ENCODE peak calls at places on chromosomes 13 and 19, in seven cellular contexts. U, Q, M, X, Z, K and P are unnamed samples.

GRCh38 chr13:106513025-106513424 is 22.4 kb downstream of the EFNB2 start:
- DNase-seq in Q (no peak), K (no peak), X (peak; percentile 62), Z (no peak), U (no peak), M (peak; percentile 45), P (no peak)

GRCh38 chr19:7397687-7398086 is 49.0 kb downstream of the ARHGEF18 start:
- DNase-seq in U (no peak), Z (no peak), M (peak; percentile 90), K (no peak), X (peak; percentile 95), Q (no peak), P (no peak)

GRCh38 chr19:56670401-56670960 is 1.1 kb downstream of the ZNF835 start:
- DNase-seq in Q (no peak), M (no peak), K (no peak), Z (no peak), U (no peak), X (no peak), P (no peak)

GRCh38 chr19:5648464-5648863 is 25.6 kb downstream of the SAFB start:
- DNase-seq in Q (no peak), X (no peak), K (no peak), U (no peak), Z (no peak), M (no peak), P (no peak)

GRCh38 chr19:13132471-13133166 is 14.6 kb downstream of the NACC1 start:
- DNase-seq in K (no peak), U (no peak), Q (no peak), M (peak; percentile 79), X (peak; percentile 28), Z (no peak), P (no peak)

GRCh38 chr19:11949201-11949600 is 15.6 kb upstream of the ZNF763 start:
- DNase-seq in M (peak; percentile 7), U (no peak), Q (no peak), Z (no peak), K (no peak), X (no peak), P (no peak)

GRCh38 chr19:18848860-18849661 is 17.3 kb downstream of the UPF1 start:
- DNase-seq in K (no peak), X (no peak), Q (peak; percentile 74), Z (peak; percentile 61), M (peak; percentile 40), U (no peak), P (no peak)

GRCh38 chr13:39455534-39456175 is 147.3 kb downstream of the LHFPL6 start:
- DNase-seq in U (no peak), Q (no peak), Z (no peak), M (peak; percentile 21), X (no peak), K (no peak), P (no peak)

GRCh38 chr13:80755925-80756324 is 415.0 kb upstream of the SPRY2 start:
- DNase-seq in K (no peak), M (no peak), Q (no peak), U (no peak), Z (no peak), X (no peak), P (no peak)

GRCh38 chr13:94249512-94249911 is 230.0 kb downstream of the DCT start:
- DNase-seq in U (peak; percentile 20), Z (no peak), M (peak; percentile 88), X (peak; percentile 49), K (no peak), Q (no peak), P (no peak)

DNA sequence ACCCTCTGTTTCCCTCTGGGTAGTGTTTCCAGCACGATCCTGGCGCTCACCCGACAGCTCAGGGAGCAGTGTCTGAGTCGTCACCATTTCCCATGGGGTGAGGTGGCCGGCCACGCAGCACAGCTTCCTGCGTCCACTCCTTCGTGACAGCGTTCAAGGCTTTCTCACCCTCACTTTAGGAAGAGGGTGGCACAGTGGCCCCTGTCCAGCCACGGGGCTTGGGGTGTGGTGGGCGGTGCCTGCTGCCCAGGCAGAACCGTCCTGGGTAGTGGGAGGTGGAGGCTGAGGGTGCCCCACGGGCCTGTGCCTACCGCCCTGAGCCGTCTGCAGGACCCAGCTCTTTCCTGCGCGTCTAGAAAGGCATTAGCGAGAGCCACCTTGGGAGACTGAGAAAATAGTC is 21.9 kb downstream of the LAMP1 start:
- DNase-seq in Z (no peak), K (no peak), X (no peak), Q (no peak), M (no peak), U (no peak), P (no peak)
- H3K36me3 ChIP-seq in Z (peaks cover 14% of the 10 kb centered on the region), K (peaks cover 33% of the 10 kb centered on the region), X (peaks cover 6% of the 10 kb centered on the region), Q (no peaks in the 10 kb centered on the region), M (peaks cover 52% of the 10 kb centered on the region), U (peaks cover 40% of the 10 kb centered on the region), P (peaks cover 69% of the 10 kb centered on the region)

GRCh38 chr13:59747529-59747928 is 416.2 kb downstream of the DIAPH3 start:
- DNase-seq in M (no peak), Q (no peak), U (no peak), X (peak; percentile 2), Z (no peak), K (no peak), P (no peak)

GRCh38 chr13:59755647-59756290 is 408.0 kb downstream of the DIAPH3 start:
- DNase-seq in X (peak; percentile 42), K (no peak), U (no peak), Z (no peak), M (no peak), Q (no peak), P (no peak)

GRCh38 chr13:59754411-59754810 is 409.3 kb downstream of the DIAPH3 start:
- DNase-seq in K (no peak), Z (no peak), X (no peak), M (no peak), Q (no peak), U (no peak), P (no peak)

GRCh38 chr13:59746291-59746962 is 417.3 kb downstream of the DIAPH3 start:
- DNase-seq in X (peak; percentile 2), Z (no peak), K (no peak), M (peak; percentile 62), U (no peak), Q (no peak), P (no peak)

DNA sequence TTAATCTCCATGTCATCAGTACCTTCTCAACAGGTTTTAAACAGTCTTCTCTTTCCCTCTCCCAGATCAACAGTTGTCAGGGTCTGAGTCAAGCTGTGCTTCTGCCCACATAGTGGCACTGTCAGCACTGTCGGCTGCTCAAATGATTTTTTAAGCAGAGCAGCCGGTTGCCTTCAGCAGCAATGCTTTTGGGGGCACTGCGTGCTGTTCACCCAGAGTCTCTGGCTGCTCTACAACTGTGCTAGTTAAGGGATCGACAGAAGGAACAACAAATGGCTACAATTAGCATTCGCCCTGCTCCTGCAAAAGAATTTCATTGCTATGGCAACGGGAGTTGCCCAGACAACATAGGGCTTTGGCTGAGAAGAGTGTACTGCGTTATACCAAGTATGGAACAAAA is 412.9 kb downstream of the DIAPH3 start:
- DNase-seq in M (peak; percentile 57), U (peak; percentile 83), Z (no peak), X (no peak), K (no peak), Q (peak; percentile 52), P (no peak)
- H3K4me3 ChIP-seq in M (no peak overlapping the region), U (peak overlapping the region; percentile 30), Z (no peak overlapping the region), X (no peak overlapping the region), K (peak overlapping the region; percentile 53), Q (no peak overlapping the region), P (no peak overlapping the region)

GRCh38 chr13:52646967-52647366 is 4.7 kb downstream of the HNRNPA1L2 start:
- DNase-seq in M (no peak), Q (no peak), Z (no peak), K (no peak), U (no peak), X (no peak), P (no peak)

GRCh38 chr13:52652980-52653303 is 306 bp downstream of the SUGT1 start:
- DNase-seq in K (no peak), Z (no peak), X (no peak), M (no peak), U (no peak), Q (no peak), P (no peak)

GRCh38 chr13:52652170-52652979 is at the start of gene SUGT1:
- DNase-seq in Z (peak; percentile 98), K (peak; percentile 91), X (peak; percentile 92), Q (peak; percentile 98), M (peak; percentile 97), U (peak; percentile 95), P (peak; percentile 92)

GRCh38 chr13:52651880-52652169 is 811 bp upstream of the SUGT1 start:
- DNase-seq in Q (no peak), U (no peak), M (no peak), Z (no peak), K (no peak), X (no peak), P (no peak)

DNA sequence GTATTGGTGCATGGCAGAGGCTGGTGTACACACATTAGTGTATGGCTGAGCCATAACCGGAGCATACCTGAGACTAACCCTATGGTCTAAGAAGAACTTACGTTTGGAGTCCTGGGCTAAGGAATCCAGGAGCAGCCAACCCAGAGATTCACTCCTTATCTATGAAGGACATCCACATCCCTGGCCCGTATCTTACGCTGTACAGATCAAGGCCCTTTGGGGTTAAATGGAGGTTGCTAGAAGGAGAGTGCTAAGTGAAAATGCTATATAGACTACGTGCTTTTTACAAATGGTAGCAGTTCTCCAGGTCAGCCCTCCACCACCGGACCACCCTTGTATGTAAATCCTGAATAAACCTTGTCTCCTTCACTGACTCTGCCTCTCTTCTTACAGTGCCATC is 1.9 kb upstream of the SUGT1 start:
- DNase-seq in K (no peak), Q (no peak), X (no peak), U (no peak), M (no peak), Z (no peak), P (no peak)
- H3K27ac ChIP-seq in K (no peak overlapping the region), Q (no peak overlapping the region), X (no peak overlapping the region), U (no peak overlapping the region), M (peak overlapping the region; percentile 20), Z (no peak overlapping the region), P (no peak overlapping the region)

GRCh38 chr19:46723471-46723870 is 6.6 kb upstream of the PRKD2 start:
- DNase-seq in X (no peak), Q (no peak), Z (no peak), K (no peak), U (no peak), M (no peak), P (no peak)
- H3K36me3 ChIP-seq in X (peaks cover 20% of the 10 kb centered on the region), Q (no peaks in the 10 kb centered on the region), Z (peaks cover 18% of the 10 kb centered on the region), K (peaks cover 76% of the 10 kb centered on the region), U (peaks cover 87% of the 10 kb centered on the region), M (peaks cover 78% of the 10 kb centered on the region), P (peaks cover 91% of the 10 kb centered on the region)

GRCh38 chr19:45154064-45154827 is 6.5 kb downstream of the NKPD1 start:
- DNase-seq in Z (no peak), X (peak; percentile 46), K (no peak), Q (peak; percentile 62), U (no peak), M (peak; percentile 86), P (peak; percentile 82)
- H3K4me3 ChIP-seq in Z (no peak overlapping the region), X (no peak overlapping the region), K (peak overlapping the region; percentile 75), Q (no peak overlapping the region), U (no peak overlapping the region), M (no peak overlapping the region), P (no peak overlapping the region)

GRCh38 chr13:46761174-46761573 is 35.8 kb downstream of the ESD start:
- DNase-seq in K (no peak), M (no peak), U (no peak), X (no peak), Z (no peak), Q (no peak), P (no peak)
- H3K27ac ChIP-seq in K (no peak overlapping the region), M (no peak overlapping the region), U (no peak overlapping the region), X (no peak overlapping the region), Z (no peak overlapping the region), Q (no peak overlapping the region), P (no peak overlapping the region)